ENCODE peak calls at places on chromosome 14, in five cellular contexts. One of them, this sample, is unnamed.

GRCh38 chr14:94412671-94413638 is 24.6 kb upstream of the SERPINA1 start:
- DNase-seq in MM.1S: no peak
- DNase-seq in colonic mucosa: no peak
- DNase-seq in ovary: no peak
- DNase-seq in H1: no peak
- DNase-seq in this sample: no peak

GRCh38 chr14:34649344-34649743 is 19.4 kb upstream of the SNX6 start:
- DNase-seq in MM.1S: no peak
- DNase-seq in colonic mucosa: no peak
- DNase-seq in ovary: no peak
- DNase-seq in H1: no peak
- DNase-seq in this sample: no peak

GRCh38 chr14:69052181-69052601 is 73.1 kb upstream of the ACTN1 start:
- DNase-seq in MM.1S: no peak
- DNase-seq in colonic mucosa: no peak
- DNase-seq in ovary: peak; percentile 45
- DNase-seq in H1: no peak
- DNase-seq in this sample: no peak

GRCh38 chr14:27553820-27554219 is 956.0 kb upstream of the NOVA1 start:
- DNase-seq in MM.1S: no peak
- DNase-seq in colonic mucosa: no peak
- DNase-seq in ovary: no peak
- DNase-seq in H1: no peak
- DNase-seq in this sample: no peak

GRCh38 chr14:106586098-106586704 is 1059.8 kb downstream of the TMEM121 start:
- DNase-seq in MM.1S: peak; percentile 40
- DNase-seq in colonic mucosa: peak; percentile 51
- DNase-seq in ovary: no peak
- DNase-seq in H1: peak; percentile 49
- DNase-seq in this sample: peak; percentile 20

GRCh38 chr14:61332658-61333029 is 11.3 kb downstream of the PRKCH start:
- DNase-seq in MM.1S: no peak
- DNase-seq in colonic mucosa: no peak
- DNase-seq in ovary: no peak
- DNase-seq in H1: no peak
- DNase-seq in this sample: no peak

GRCh38 chr14:68569546-68569908 is 223.3 kb downstream of the ZFP36L1 start:
- DNase-seq in MM.1S: no peak
- DNase-seq in colonic mucosa: no peak
- DNase-seq in ovary: no peak
- DNase-seq in H1: no peak
- DNase-seq in this sample: no peak

GRCh38 chr14:51620036-51620435 is 31.7 kb upstream of the FRMD6 start:
- DNase-seq in MM.1S: no peak
- DNase-seq in colonic mucosa: no peak
- DNase-seq in ovary: no peak
- DNase-seq in H1: no peak
- DNase-seq in this sample: no peak

GRCh38 chr14:57575482-57575881 is 81.8 kb upstream of the CCDC198 start:
- DNase-seq in MM.1S: no peak
- DNase-seq in colonic mucosa: no peak
- DNase-seq in ovary: no peak
- DNase-seq in H1: no peak
- DNase-seq in this sample: no peak

GRCh38 chr14:68181395-68182326 is 362.1 kb downstream of the RAD51B start:
- DNase-seq in MM.1S: no peak
- DNase-seq in colonic mucosa: no peak
- DNase-seq in ovary: no peak
- DNase-seq in H1: no peak
- DNase-seq in this sample: no peak

GRCh38 chr14:90299408-90299807 is 32.3 kb downstream of the NRDE2 start:
- DNase-seq in MM.1S: no peak
- DNase-seq in colonic mucosa: no peak
- DNase-seq in ovary: no peak
- DNase-seq in H1: no peak
- DNase-seq in this sample: no peak

GRCh38 chr14:33184587-33184986 is 245.9 kb downstream of the NPAS3 start:
- DNase-seq in MM.1S: no peak
- DNase-seq in colonic mucosa: no peak
- DNase-seq in ovary: no peak
- DNase-seq in H1: no peak
- DNase-seq in this sample: no peak

DNA sequence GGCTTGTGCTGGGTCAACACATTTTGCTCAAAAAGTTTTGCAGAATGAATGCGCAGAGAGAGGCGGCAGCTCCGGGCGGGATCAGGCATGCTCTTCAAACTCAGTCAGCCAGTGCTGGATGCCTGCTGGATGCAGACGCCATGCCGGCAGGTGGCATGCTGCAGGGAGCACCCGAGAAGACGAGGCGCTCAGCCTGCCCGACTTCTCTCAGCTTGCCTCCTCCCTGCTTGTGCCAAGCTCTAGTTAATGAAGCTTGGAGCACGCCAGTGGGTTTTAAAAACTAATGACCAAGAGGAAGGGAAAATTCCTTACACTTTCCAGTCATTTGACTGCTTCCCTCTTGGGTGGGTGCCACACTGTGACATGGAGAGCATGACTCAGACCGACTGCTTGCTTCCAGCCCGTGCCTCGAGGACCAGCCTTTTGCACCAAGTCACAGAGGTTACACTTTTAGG is 39.8 kb downstream of the SLC24A4 start:
- DNase-seq in MM.1S: no peak
- DNase-seq in colonic mucosa: peak; percentile 28
- DNase-seq in ovary: no peak
- DNase-seq in H1: no peak
- DNase-seq in this sample: no peak
- H3K36me3 ChIP-seq in MM.1S: no peaks in the 10 kb centered on the region
- H3K36me3 ChIP-seq in colonic mucosa: no peaks in the 10 kb centered on the region
- H3K36me3 ChIP-seq in ovary: no peaks in the 10 kb centered on the region
- H3K36me3 ChIP-seq in H1: no peaks in the 10 kb centered on the region
- H3K36me3 ChIP-seq in this sample: no peaks in the 10 kb centered on the region

GRCh38 chr14:73462815-73463214 is 4.5 kb upstream of the NUMB start:
- DNase-seq in MM.1S: no peak
- DNase-seq in colonic mucosa: no peak
- DNase-seq in ovary: no peak
- DNase-seq in H1: peak; percentile 1
- DNase-seq in this sample: no peak

GRCh38 chr14:73461478-73462077 is 3.2 kb upstream of the NUMB start:
- DNase-seq in MM.1S: no peak
- DNase-seq in colonic mucosa: no peak
- DNase-seq in ovary: no peak
- DNase-seq in H1: no peak
- DNase-seq in this sample: no peak

GRCh38 chr14:73463411-73463810 is 5.1 kb upstream of the NUMB start:
- DNase-seq in MM.1S: no peak
- DNase-seq in colonic mucosa: no peak
- DNase-seq in ovary: no peak
- DNase-seq in H1: no peak
- DNase-seq in this sample: peak; percentile 43

GRCh38 chr14:73460691-73461127 is 2.4 kb upstream of the NUMB start:
- DNase-seq in MM.1S: no peak
- DNase-seq in colonic mucosa: no peak
- DNase-seq in ovary: no peak
- DNase-seq in H1: no peak
- DNase-seq in this sample: no peak

DNA sequence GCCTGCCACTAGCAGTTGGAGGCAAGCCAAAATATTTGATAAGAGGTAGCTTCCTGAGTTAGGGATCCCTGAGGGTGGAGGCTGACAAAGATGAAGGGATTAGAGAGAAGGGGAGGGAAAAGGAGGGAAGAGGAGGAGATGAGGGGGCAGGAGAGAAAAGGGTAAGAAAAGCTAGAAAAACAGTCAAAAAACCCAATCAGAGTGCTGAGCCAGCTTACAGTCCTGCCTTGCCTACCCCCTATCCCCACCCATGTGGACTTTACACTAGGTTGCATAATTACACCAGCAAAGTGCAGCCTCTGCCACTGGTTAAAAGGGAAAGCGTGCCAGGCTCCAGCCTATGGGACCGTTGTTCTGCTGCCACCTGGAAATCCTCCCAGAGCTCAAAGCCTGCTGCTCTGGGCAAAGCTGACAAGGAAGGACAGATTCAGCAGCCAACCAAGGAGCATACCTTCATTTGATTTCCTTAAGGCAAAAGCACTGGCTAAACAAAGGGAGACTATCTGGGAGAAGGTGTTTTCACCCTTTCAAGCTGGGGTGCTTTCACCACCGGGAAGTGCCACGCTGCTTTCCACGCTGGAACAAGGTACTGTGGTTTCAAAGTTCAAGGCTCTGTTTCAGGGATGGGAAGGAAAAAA is 3.9 kb upstream of the NUMB start:
- DNase-seq in MM.1S: no peak
- DNase-seq in colonic mucosa: peak; percentile 93
- DNase-seq in ovary: peak; percentile 55
- DNase-seq in H1: no peak
- DNase-seq in this sample: no peak
- H3K4me3 ChIP-seq in MM.1S: no peak overlapping the region
- H3K4me3 ChIP-seq in colonic mucosa: peak overlapping the region; percentile 0
- H3K4me3 ChIP-seq in ovary: no peak overlapping the region
- H3K4me3 ChIP-seq in H1: no peak overlapping the region
- H3K4me3 ChIP-seq in this sample: no peak overlapping the region

GRCh38 chr14:104934380-104934733 is 9.7 kb downstream of the PLD4 start:
- DNase-seq in MM.1S: no peak
- DNase-seq in colonic mucosa: no peak
- DNase-seq in ovary: no peak
- DNase-seq in H1: no peak
- DNase-seq in this sample: no peak

GRCh38 chr14:104932676-104933631 is 8.3 kb downstream of the PLD4 start:
- DNase-seq in MM.1S: peak; percentile 14
- DNase-seq in colonic mucosa: peak; percentile 75
- DNase-seq in ovary: peak; percentile 86
- DNase-seq in H1: peak; percentile 95
- DNase-seq in this sample: peak; percentile 77

GRCh38 chr14:104935026-104935650 is 10.5 kb downstream of the PLD4 start:
- DNase-seq in MM.1S: no peak
- DNase-seq in colonic mucosa: no peak
- DNase-seq in ovary: no peak
- DNase-seq in H1: no peak
- DNase-seq in this sample: no peak

GRCh38 chr14:104931771-104932675 is 7.3 kb downstream of the PLD4 start:
- DNase-seq in MM.1S: no peak
- DNase-seq in colonic mucosa: no peak
- DNase-seq in ovary: no peak
- DNase-seq in H1: no peak
- DNase-seq in this sample: no peak

GRCh38 chr14:104933721-104934379 is 9.2 kb downstream of the PLD4 start:
- DNase-seq in MM.1S: no peak
- DNase-seq in colonic mucosa: no peak
- DNase-seq in ovary: no peak
- DNase-seq in H1: no peak
- DNase-seq in this sample: no peak
- TF ChIP-seq CTCF in MM.1S: no peak
- TF ChIP-seq CTCF in colonic mucosa: no peak
- TF ChIP-seq CTCF in ovary: no peak
- TF ChIP-seq CTCF in H1: no peak
- TF ChIP-seq CTCF in this sample: no peak

GRCh38 chr14:54667764-54668163 is 100.8 kb downstream of the SAMD4A start:
- DNase-seq in MM.1S: no peak
- DNase-seq in colonic mucosa: no peak
- DNase-seq in ovary: no peak
- DNase-seq in H1: no peak
- DNase-seq in this sample: no peak

GRCh38 chr14:54664961-54665360 is 98.0 kb downstream of the SAMD4A start:
- DNase-seq in MM.1S: no peak
- DNase-seq in colonic mucosa: no peak
- DNase-seq in ovary: no peak
- DNase-seq in H1: no peak
- DNase-seq in this sample: no peak

GRCh38 chr14:54669759-54670630 is 103.1 kb downstream of the SAMD4A start:
- DNase-seq in MM.1S: no peak
- DNase-seq in colonic mucosa: no peak
- DNase-seq in ovary: no peak
- DNase-seq in H1: no peak
- DNase-seq in this sample: no peak

GRCh38 chr14:54665938-54666337 is 99.0 kb downstream of the SAMD4A start:
- DNase-seq in MM.1S: no peak
- DNase-seq in colonic mucosa: no peak
- DNase-seq in ovary: no peak
- DNase-seq in H1: no peak
- DNase-seq in this sample: no peak

GRCh38 chr14:54667026-54667744 is 100.3 kb downstream of the SAMD4A start:
- DNase-seq in MM.1S: no peak
- DNase-seq in colonic mucosa: no peak
- DNase-seq in ovary: no peak
- DNase-seq in H1: no peak
- DNase-seq in this sample: no peak
- H3K36me3 ChIP-seq in MM.1S: no peaks in the 10 kb centered on the region
- H3K36me3 ChIP-seq in colonic mucosa: no peaks in the 10 kb centered on the region
- H3K36me3 ChIP-seq in ovary: no peaks in the 10 kb centered on the region
- H3K36me3 ChIP-seq in H1: no peaks in the 10 kb centered on the region
- H3K36me3 ChIP-seq in this sample: no peaks in the 10 kb centered on the region

GRCh38 chr14:100192250-100192671 is 32.8 kb upstream of the DEGS2 start:
- DNase-seq in MM.1S: no peak
- DNase-seq in colonic mucosa: peak; percentile 27
- DNase-seq in ovary: peak; percentile 69
- DNase-seq in H1: peak; percentile 55
- DNase-seq in this sample: peak; percentile 29
- H3K4me3 ChIP-seq in MM.1S: peak overlapping the region; percentile 54
- H3K4me3 ChIP-seq in colonic mucosa: peak overlapping the region; percentile 35
- H3K4me3 ChIP-seq in ovary: peak overlapping the region; percentile 38
- H3K4me3 ChIP-seq in H1: no peak overlapping the region
- H3K4me3 ChIP-seq in this sample: peak overlapping the region; percentile 58